ENCODE peak calls at places on chromosome 18, in nine cellular contexts. O, Q, Y, X, B, U, D, G and Z are unnamed samples.

GRCh38 chr18:79574938-79575525 is 104.6 kb upstream of the CTDP1 start:
- DNase-seq in B (no peak), U (peak; percentile 24), Y (no peak), X (no peak), O (peak; percentile 19), D (no peak), Q (no peak), G (peak; percentile 5), Z (no peak)

GRCh38 chr18:25726278-25726677 is 364.1 kb downstream of the SS18 start:
- DNase-seq in B (no peak), O (no peak), U (no peak), Y (no peak), D (no peak), Q (peak; percentile 68), G (peak; percentile 91), X (peak; percentile 63), Z (peak; percentile 31)

GRCh38 chr18:38981382-38981781 is 1415.8 kb upstream of the CELF4 start:
- DNase-seq in U (no peak), Q (no peak), O (no peak), D (no peak), G (no peak), B (no peak), Y (no peak), X (no peak), Z (no peak)

GRCh38 chr18:42296723-42297122 is 341.7 kb downstream of the PIK3C3 start:
- DNase-seq in X (no peak), D (no peak), Q (peak; percentile 9), B (peak; percentile 21), Y (no peak), G (no peak), U (no peak), O (no peak), Z (no peak)

GRCh38 chr18:2627821-2628276 is 27.7 kb upstream of the SMCHD1 start:
- DNase-seq in O (no peak), U (no peak), D (no peak), X (peak; percentile 41), B (no peak), G (no peak), Q (no peak), Y (no peak), Z (no peak)

GRCh38 chr18:41853280-41853679 is 101.8 kb upstream of the PIK3C3 start:
- DNase-seq in Q (no peak), B (no peak), U (no peak), G (no peak), Y (no peak), D (no peak), O (no peak), X (no peak), Z (no peak)

GRCh38 chr18:51425889-51426288 is 228.4 kb upstream of the MEX3C start:
- DNase-seq in Q (no peak), Y (no peak), G (no peak), O (no peak), B (peak; percentile 1), X (no peak), U (no peak), D (no peak), Z (no peak)

GRCh38 chr18:2147866-2148265 is 423.4 kb downstream of the METTL4 start:
- DNase-seq in D (no peak), B (peak; percentile 95), Q (no peak), X (no peak), O (no peak), Y (no peak), G (no peak), U (no peak), Z (no peak)

GRCh38 chr18:39840406-39840805 is 2114.6 kb upstream of the PIK3C3 start:
- DNase-seq in X (peak; percentile 49), Q (peak; percentile 86), Y (no peak), D (no peak), B (no peak), O (no peak), U (no peak), G (no peak), Z (no peak)

GRCh38 chr18:58670561-58671121 is 624 bp upstream of the MALT1 start:
- DNase-seq in Y (no peak), D (no peak), G (no peak), Q (no peak), B (no peak), U (no peak), O (no peak), X (peak; percentile 31), Z (no peak)

GRCh38 chr18:47054369-47054768 is 18.9 kb upstream of the ELOA2 start:
- DNase-seq in U (no peak), G (no peak), O (no peak), X (no peak), B (no peak), Y (no peak), D (no peak), Q (no peak), Z (no peak)

GRCh38 chr18:56789004-56789888 is 138.1 kb downstream of the WDR7 start:
- DNase-seq in D (no peak), G (peak; percentile 57), X (peak; percentile 13), B (peak; percentile 19), Y (no peak), Q (peak; percentile 51), U (no peak), O (peak; percentile 59), Z (no peak)

GRCh38 chr18:23386317-23386716 is 66.8 kb upstream of the RIOK3 start:
- DNase-seq in O (no peak), G (no peak), U (no peak), D (no peak), Q (no peak), Y (no peak), X (no peak), B (no peak), Z (no peak)

GRCh38 chr18:44781890-44782289 is 101.2 kb downstream of the SETBP1 start:
- DNase-seq in O (no peak), B (peak; percentile 85), G (no peak), Q (peak; percentile 55), X (peak; percentile 28), Y (no peak), U (no peak), D (no peak), Z (no peak)

GRCh38 chr18:31722369-31722957 is 38.1 kb upstream of the B4GALT6 start:
- DNase-seq in B (peak; percentile 85), Q (peak; percentile 89), Y (peak; percentile 70), U (peak; percentile 64), G (peak; percentile 87), X (peak; percentile 63), D (peak; percentile 49), O (peak; percentile 86), Z (peak; percentile 87)

GRCh38 chr18:54984908-54985307 is 25.6 kb upstream of the CCDC68 start:
- DNase-seq in U (no peak), G (no peak), D (no peak), X (no peak), Q (no peak), B (no peak), O (no peak), Y (no peak), Z (no peak)

GRCh38 chr18:74456409-74457042 is 582 bp downstream of the DIPK1C start:
- DNase-seq in X (no peak), B (no peak), U (no peak), D (no peak), O (no peak), Y (no peak), G (peak; percentile 49), Q (no peak), Z (no peak)

GRCh38 chr18:9508446-9509025 is 33.2 kb downstream of the RALBP1 start:
- DNase-seq in G (no peak), D (no peak), Y (no peak), B (no peak), X (peak; percentile 9), O (no peak), U (no peak), Q (no peak), Z (no peak)

GRCh38 chr18:9517869-9518268 is 42.6 kb downstream of the RALBP1 start:
- DNase-seq in Y (no peak), B (peak; percentile 12), D (no peak), Q (no peak), X (no peak), G (no peak), U (no peak), O (no peak), Z (no peak)

GRCh38 chr18:9516437-9517064 is 41.2 kb downstream of the RALBP1 start:
- DNase-seq in X (peak; percentile 46), U (no peak), Y (no peak), D (no peak), O (no peak), G (no peak), Q (no peak), B (peak; percentile 73), Z (no peak)

GRCh38 chr18:9519431-9519830 is 44.1 kb downstream of the RALBP1 start:
- DNase-seq in X (no peak), D (no peak), Y (no peak), O (no peak), G (no peak), B (no peak), U (no peak), Q (no peak), Z (no peak)

GRCh38 chr18:9513971-9514512 is 38.7 kb downstream of the RALBP1 start:
- DNase-seq in X (peak; percentile 75), G (no peak), Q (peak; percentile 37), D (no peak), U (no peak), O (no peak), Y (no peak), B (peak; percentile 75), Z (no peak)
- TF ChIP-seq CTCF in X (no peak), G (no peak), Q (no peak), D (no peak), U (no peak), O (no peak), Y (no peak), B (no peak), Z (no peak)

GRCh38 chr18:12121175-12122095 is 27.8 kb downstream of the ANKRD62 start:
- DNase-seq in X (peak; percentile 1), U (no peak), O (peak; percentile 65), G (peak; percentile 59), Q (peak; percentile 7), B (peak; percentile 8), D (no peak), Y (peak; percentile 15), Z (peak; percentile 35)
- TF ChIP-seq CTCF in X (peak; percentile 20), U (no peak), O (peak; percentile 64), G (peak; percentile 55), Q (peak; percentile 63), B (peak; percentile 49), D (no peak), Y (peak; percentile 64), Z (peak; percentile 57)

GRCh38 chr18:13530879-13531387 is 195.4 kb downstream of the FAM210A start:
- DNase-seq in O (peak; percentile 61), X (peak; percentile 8), D (peak; percentile 19), G (peak; percentile 36), Y (no peak), U (peak; percentile 61), Q (peak; percentile 25), B (peak; percentile 68), Z (no peak)
- TF ChIP-seq CTCF in O (peak; percentile 59), X (peak; percentile 42), D (no peak), G (no peak), Y (peak; percentile 43), U (peak; percentile 59), Q (peak; percentile 65), B (peak; percentile 76), Z (peak; percentile 53)

DNA sequence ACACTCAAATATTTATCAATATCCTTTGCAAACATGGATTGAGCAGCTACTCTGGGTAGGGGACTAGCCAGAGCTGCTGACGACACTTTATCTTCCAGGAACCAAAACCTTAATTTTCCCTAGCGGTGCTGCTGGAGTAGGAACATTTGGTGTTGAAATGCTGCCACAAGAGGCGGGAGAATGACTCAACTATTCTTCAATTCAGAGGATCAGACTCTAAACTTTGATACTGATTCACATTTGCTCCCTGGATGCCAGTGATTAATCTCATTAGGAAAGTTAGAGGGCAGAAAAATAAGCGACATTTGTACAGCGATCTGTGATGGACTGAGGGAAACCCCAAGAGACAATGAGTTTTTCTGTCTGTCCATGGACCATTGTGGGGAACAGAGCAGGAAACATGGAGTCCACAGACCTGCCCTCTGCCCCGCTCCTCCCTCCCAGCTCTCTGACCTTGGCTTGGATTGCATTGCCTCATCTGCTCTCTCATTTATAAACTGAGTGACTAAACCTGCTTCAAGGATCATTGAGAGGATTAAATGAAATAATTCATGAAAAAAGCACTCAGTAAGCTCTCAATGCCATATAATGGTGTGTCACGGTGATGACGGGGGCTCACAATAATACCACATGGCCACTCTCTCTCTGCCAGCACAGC is 12.6 kb upstream of the EPB41L3 start:
- DNase-seq in Y (no peak), O (no peak), U (no peak), X (peak; percentile 67), Q (no peak), B (peak; percentile 66), G (no peak), D (no peak), Z (no peak)
- TF ChIP-seq CTCF in Y (no peak), O (no peak), U (peak; percentile 15), X (peak; percentile 2), Q (peak; percentile 32), B (peak; percentile 31), G (no peak), D (no peak), Z (no peak)